ENCODE peak calls at places on chromosome 22, in ten cellular contexts. Z is A673; X is CD4-positive, CD25-positive, alpha-beta regulatory T cell; K is IMR-90; C is HepG2; G is CD8-positive, alpha-beta memory T cell; U is ovary; S is CD4-positive, alpha-beta T cell; A is psoas muscle; W is kidney. L is an unnamed sample.

GRCh38 chr22:29623553-29624169 is 20.2 kb downstream of the NF2 start:
- DNase-seq in Z (no peak), X (peak; percentile 49), K (no peak), C (no peak), G (no peak), U (no peak), S (no peak), A (no peak), W (no peak), L (no peak)

GRCh38 chr22:41603873-41604332 is 14.3 kb upstream of the PMM1 start:
- DNase-seq in Z (no peak), X (peak; percentile 79), K (no peak), C (no peak), G (peak; percentile 59), U (no peak), S (peak; percentile 24), A (no peak), W (peak; percentile 8), L (no peak)

GRCh38 chr22:40020956-40021355 is 26.2 kb downstream of the FAM83F start:
- DNase-seq in Z (no peak), X (no peak), K (no peak), C (no peak), G (no peak), U (no peak), S (no peak), A (no peak), W (peak; percentile 53), L (no peak)

GRCh38 chr22:38412435-38413084 is 42.4 kb downstream of the KCNJ4 start:
- DNase-seq in Z (no peak), X (peak; percentile 9), K (no peak), C (no peak), G (peak; percentile 25), U (peak; percentile 41), S (peak; percentile 37), A (peak; percentile 50), W (peak; percentile 69), L (no peak)

GRCh38 chr22:19675428-19675827 is 38.9 kb upstream of the SEPTIN5 start:
- DNase-seq in Z (no peak), X (no peak), K (no peak), C (no peak), G (no peak), U (no peak), S (no peak), A (no peak), W (no peak), L (no peak)

GRCh38 chr22:19765477-19766234 is 5.1 kb downstream of the TBX1 start:
- DNase-seq in Z (no peak), X (peak; percentile 28), K (no peak), C (no peak), G (no peak), U (no peak), S (no peak), A (no peak), W (no peak), L (peak; percentile 29)

GRCh38 chr22:24926849-24927579 is 19.5 kb downstream of the LHFPL7 start:
- DNase-seq in Z (no peak), X (no peak), K (no peak), C (no peak), G (no peak), U (no peak), S (no peak), A (no peak), W (no peak), L (peak; percentile 69)

GRCh38 chr22:40193429-40194421 is 16.0 kb downstream of the TNRC6B start:
- DNase-seq in Z (peak; percentile 51), X (no peak), K (peak; percentile 34), C (no peak), G (no peak), U (no peak), S (no peak), A (no peak), W (no peak), L (peak; percentile 69)

GRCh38 chr22:24824915-24825314 is 18.9 kb downstream of the SGSM1 start:
- DNase-seq in Z (no peak), X (no peak), K (no peak), C (no peak), G (no peak), U (no peak), S (no peak), A (no peak), W (no peak), L (no peak)

GRCh38 chr22:23574371-23574811 is 5.7 kb downstream of the IGLL1 start:
- DNase-seq in Z (no peak), X (no peak), K (no peak), C (no peak), G (no peak), U (no peak), S (no peak), A (peak; percentile 47), W (peak; percentile 43), L (no peak)

DNA sequence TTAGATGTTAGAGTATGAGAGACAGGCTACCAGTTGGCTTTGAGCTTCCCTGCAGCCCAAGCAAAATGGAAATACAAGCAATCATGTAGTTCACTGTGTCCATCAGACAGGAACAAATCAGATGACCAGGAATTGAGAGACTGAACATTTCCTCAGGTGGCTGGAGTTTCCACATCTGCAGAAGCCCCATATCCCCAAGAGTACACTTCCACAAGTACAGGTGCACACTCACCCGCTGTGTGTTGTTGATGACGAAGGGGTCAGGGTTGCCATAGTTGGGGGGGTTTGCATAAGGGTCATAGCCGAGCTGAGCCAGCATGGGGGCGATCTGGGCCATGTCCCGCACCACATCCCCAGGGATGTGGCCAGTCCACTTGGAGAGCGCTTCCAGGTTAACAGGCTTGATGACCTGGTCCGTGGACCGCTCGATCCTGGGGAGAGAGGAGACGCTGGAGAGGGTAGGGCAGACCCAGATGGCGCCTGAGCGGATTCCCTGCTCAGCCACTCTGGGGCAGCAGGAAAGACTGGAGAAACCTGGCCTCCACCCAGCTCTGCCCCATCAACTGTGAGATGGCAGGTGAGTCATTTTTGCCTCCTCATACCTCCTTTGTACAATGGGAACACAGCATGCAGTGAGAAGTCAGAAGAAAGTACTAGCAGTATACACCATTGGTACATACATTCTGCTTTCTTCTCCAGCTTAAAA is 23.9 kb upstream of the TFIP11 start:
- DNase-seq in Z (no peak), X (no peak), K (no peak), C (no peak), G (no peak), U (no peak), S (no peak), A (no peak), W (no peak), L (no peak)
- H3K27ac ChIP-seq in Z (no peak overlapping the region), X (no peak overlapping the region), K (no peak overlapping the region), C (no peak overlapping the region), G (no peak overlapping the region), U (no peak overlapping the region), S (no peak overlapping the region), A (no peak overlapping the region), W (no peak overlapping the region), L (no peak overlapping the region)

GRCh38 chr22:45190473-45190872 is 26.7 kb downstream of the NUP50 start:
- DNase-seq in Z (no peak), X (no peak), K (no peak), C (peak; percentile 44), G (no peak), U (no peak), S (no peak), A (no peak), W (no peak), L (no peak)

GRCh38 chr22:45195616-45196015 is 31.9 kb downstream of the NUP50 start:
- DNase-seq in Z (no peak), X (no peak), K (no peak), C (no peak), G (no peak), U (no peak), S (no peak), A (no peak), W (no peak), L (no peak)

GRCh38 chr22:45196308-45196707 is 32.6 kb downstream of the NUP50 start:
- DNase-seq in Z (no peak), X (no peak), K (no peak), C (no peak), G (no peak), U (no peak), S (no peak), A (peak; percentile 38), W (no peak), L (no peak)

GRCh38 chr22:45194686-45195085 is 31.0 kb downstream of the NUP50 start:
- DNase-seq in Z (no peak), X (no peak), K (no peak), C (no peak), G (no peak), U (no peak), S (no peak), A (peak; percentile 21), W (no peak), L (no peak)

DNA sequence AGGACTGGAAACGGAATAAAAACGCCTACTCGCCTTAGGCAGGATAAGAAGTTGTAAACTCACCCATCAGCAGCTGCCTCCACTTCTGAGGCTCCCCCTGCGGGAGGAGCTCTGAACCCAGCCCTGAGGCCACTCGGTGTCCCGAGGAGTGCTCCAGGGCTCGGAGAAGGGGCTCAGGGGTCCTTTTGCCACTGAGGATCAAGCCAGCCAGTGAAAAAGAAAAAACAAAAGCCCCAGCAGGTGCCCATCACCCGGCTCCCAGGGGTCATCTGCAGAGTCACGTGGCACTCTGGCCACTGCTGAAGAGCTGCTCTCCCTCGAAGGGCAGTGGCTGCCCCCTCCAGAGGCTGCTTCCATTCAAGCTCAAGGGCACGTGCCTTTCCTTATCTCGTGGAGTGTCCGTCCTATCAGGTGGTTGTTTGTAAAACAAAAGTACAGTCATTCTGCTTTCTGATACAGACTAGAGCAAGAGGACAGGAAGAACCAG is 29.0 kb downstream of the NUP50 start:
- DNase-seq in Z (no peak), X (no peak), K (no peak), C (peak; percentile 63), G (no peak), U (peak; percentile 36), S (no peak), A (peak; percentile 23), W (no peak), L (no peak)
- H3K27ac ChIP-seq in Z (no peak overlapping the region), X (no peak overlapping the region), K (no peak overlapping the region), C (no peak overlapping the region), G (no peak overlapping the region), U (peak overlapping the region; percentile 46), S (no peak overlapping the region), A (no peak overlapping the region), W (no peak overlapping the region), L (no peak overlapping the region)

GRCh38 chr22:17964647-17965046 is 59.7 kb downstream of the MICAL3 start:
- DNase-seq in Z (no peak), X (no peak), K (no peak), C (no peak), G (no peak), U (no peak), S (no peak), A (no peak), W (peak; percentile 61), L (no peak)
- H3K27ac ChIP-seq in Z (no peak overlapping the region), X (no peak overlapping the region), K (peak overlapping the region; percentile 42), C (no peak overlapping the region), G (no peak overlapping the region), U (peak overlapping the region; percentile 9), S (no peak overlapping the region), A (no peak overlapping the region), W (peak overlapping the region; percentile 39), L (peak overlapping the region; percentile 82)

DNA sequence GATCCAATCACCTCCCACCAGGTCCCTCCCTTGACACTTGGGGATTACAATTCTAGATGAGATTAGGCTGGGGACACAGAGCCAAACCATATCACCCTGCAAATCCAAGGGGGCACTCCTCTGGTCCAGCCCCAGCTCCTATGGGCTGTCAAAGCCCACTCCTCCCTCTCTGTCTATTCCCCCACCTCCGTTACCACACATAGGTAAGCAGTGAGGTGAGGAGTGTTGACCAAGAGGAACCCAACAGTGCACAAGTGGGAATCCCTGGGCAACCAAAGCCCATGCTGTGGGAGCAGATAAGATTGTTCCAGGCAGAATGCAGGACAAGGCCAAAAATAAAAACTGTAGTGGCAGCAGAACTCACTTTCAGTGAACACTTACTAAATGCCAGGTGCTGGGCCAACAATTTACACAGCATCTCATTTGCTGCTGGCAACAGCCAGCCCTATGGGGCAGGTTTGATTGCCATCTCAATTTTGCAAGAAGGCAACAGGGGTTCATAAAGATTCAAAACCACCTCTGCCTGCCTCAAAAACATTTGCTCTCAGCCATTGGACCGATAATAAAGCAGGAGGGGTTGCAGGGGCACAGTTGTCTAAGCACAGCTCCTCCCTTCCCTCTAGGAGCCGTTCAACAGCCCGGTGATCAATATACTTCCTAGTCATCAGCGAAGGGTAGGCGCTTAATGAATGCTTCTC is 8.9 kb downstream of the SDF2L1 start:
- DNase-seq in Z (no peak), X (peak; percentile 27), K (no peak), C (no peak), G (no peak), U (no peak), S (no peak), A (no peak), W (no peak), L (no peak)
- H3K27ac ChIP-seq in Z (peak overlapping the region; percentile 83), X (no peak overlapping the region), K (no peak overlapping the region), C (peak overlapping the region; percentile 77), G (peak overlapping the region; percentile 84), U (no peak overlapping the region), S (no peak overlapping the region), A (no peak overlapping the region), W (no peak overlapping the region), L (no peak overlapping the region)

L was measured in cardiac muscle cell.